ENCODE peak calls at places on chromosomes 5 and 9, in ten cellular contexts. V, P, J, M, D, E, G, U, O and Q are unnamed samples.

GRCh38 chr9:87498816-87499454 is 1.3 kb downstream of the DAPK1 start:
- DNase-seq in U (no peak), M (no peak), D (no peak), J (no peak), G (no peak), V (no peak), E (no peak), O (no peak), P (no peak), Q (no peak)

GRCh38 chr9:110738982-110739381 is 70.4 kb downstream of the MUSK start:
- DNase-seq in E (no peak), V (no peak), M (no peak), O (no peak), J (no peak), P (no peak), G (no peak), U (no peak), D (no peak), Q (no peak)

GRCh38 chr5:73312146-73312871 is 136.3 kb downstream of the FOXD1 start:
- DNase-seq in J (no peak), G (peak; percentile 88), U (peak; percentile 81), V (peak; percentile 97), O (no peak), D (no peak), P (peak; percentile 94), E (peak; percentile 25), M (no peak), Q (peak; percentile 78)

GRCh38 chr9:110502842-110503241 is 76.7 kb downstream of the SVEP1 start:
- DNase-seq in M (no peak), J (no peak), P (peak; percentile 4), G (no peak), O (no peak), U (no peak), D (no peak), V (no peak), E (no peak), Q (no peak)

GRCh38 chr5:39547548-39548154 is 122.9 kb upstream of the DAB2 start:
- DNase-seq in M (no peak), J (no peak), V (no peak), P (peak; percentile 89), O (no peak), U (peak; percentile 85), E (peak; percentile 56), D (no peak), G (peak; percentile 29), Q (peak; percentile 76)

GRCh38 chr5:125891326-125891725 is 531.9 kb upstream of the GRAMD2B start:
- DNase-seq in O (no peak), P (no peak), U (no peak), G (no peak), E (no peak), J (no peak), D (no peak), V (no peak), M (no peak), Q (no peak)

GRCh38 chr5:1008451-1009358 is at the start of gene NKD2:
- DNase-seq in V (no peak), M (peak; percentile 77), D (peak; percentile 76), G (no peak), O (peak; percentile 53), J (peak; percentile 70), U (no peak), P (peak; percentile 29), E (peak; percentile 29), Q (no peak)

GRCh38 chr5:132457371-132458225 is 33.0 kb downstream of the IRF1 start:
- DNase-seq in V (no peak), J (peak; percentile 74), D (no peak), M (peak; percentile 90), O (peak; percentile 31), E (no peak), U (peak; percentile 88), P (peak; percentile 82), G (peak; percentile 83), Q (peak; percentile 97)

GRCh38 chr9:121171236-121171635 is 30.4 kb downstream of the RAB14 start:
- DNase-seq in U (no peak), D (no peak), E (no peak), P (no peak), J (no peak), O (no peak), M (no peak), G (no peak), V (no peak), Q (no peak)

GRCh38 chr5:101580591-101580990 is 677.5 kb upstream of the ST8SIA4 start:
- DNase-seq in P (no peak), M (no peak), E (no peak), D (no peak), J (no peak), U (no peak), G (no peak), V (no peak), O (no peak), Q (no peak)

GRCh38 chr5:168162464-168162863 is 129.0 kb upstream of the WWC1 start:
- DNase-seq in U (no peak), O (no peak), D (peak; percentile 47), P (peak; percentile 62), G (no peak), J (no peak), V (no peak), E (no peak), M (no peak), Q (no peak)

GRCh38 chr5:10825897-10826644 is 65.0 kb upstream of the DAP start:
- DNase-seq in G (no peak), V (no peak), D (no peak), J (no peak), U (no peak), M (no peak), E (no peak), O (no peak), P (no peak), Q (no peak)
- TF ChIP-seq CTCF in G (no peak), V (no peak), D (no peak), J (peak; percentile 7), U (no peak), M (no peak), E (no peak), O (no peak), P (no peak), Q (no peak)

DNA sequence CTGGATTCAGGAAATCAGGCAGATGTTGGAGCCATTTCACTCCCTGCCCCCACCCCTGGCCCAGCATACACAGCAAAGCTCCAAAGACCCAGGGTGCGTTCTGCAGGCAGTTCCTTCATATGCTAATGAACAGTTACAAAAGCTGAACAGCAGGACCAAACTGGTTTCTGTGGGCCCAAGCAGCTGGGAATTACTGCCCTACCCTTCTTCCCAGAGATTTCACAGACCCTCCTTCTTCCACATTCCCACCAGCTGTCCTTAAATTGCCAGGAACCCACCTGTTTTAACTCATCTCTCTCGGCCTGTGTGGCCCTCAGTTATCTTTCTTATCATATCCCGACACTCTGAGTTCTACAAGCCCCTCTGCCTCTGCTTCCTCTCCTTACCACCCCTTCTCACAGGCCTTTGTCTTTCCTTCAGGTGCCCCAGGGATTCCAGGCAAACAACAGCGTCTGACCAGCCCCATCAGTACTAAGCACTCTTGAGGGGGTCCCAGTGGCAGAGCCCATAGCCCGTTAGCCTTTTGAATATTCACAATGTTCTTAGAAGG is 10.6 kb upstream of the F2RL1 start:
- DNase-seq in D (no peak), M (peak; percentile 30), O (no peak), P (no peak), J (no peak), V (no peak), U (no peak), G (no peak), E (no peak), Q (peak; percentile 54)
- H3K4me3 ChIP-seq in D (no peak overlapping the region), M (no peak overlapping the region), O (no peak overlapping the region), P (no peak overlapping the region), J (no peak overlapping the region), V (no peak overlapping the region), U (no peak overlapping the region), G (no peak overlapping the region), E (no peak overlapping the region), Q (no peak overlapping the region)

GRCh38 chr5:58411372-58411771 is 48.5 kb downstream of the PLK2 start:
- DNase-seq in D (no peak), V (no peak), G (no peak), E (peak; percentile 28), P (no peak), O (no peak), J (no peak), U (no peak), M (no peak), Q (no peak)

GRCh38 chr5:58407042-58407709 is 52.7 kb downstream of the PLK2 start:
- DNase-seq in P (peak; percentile 38), E (peak; percentile 75), J (no peak), V (peak; percentile 51), D (no peak), O (no peak), G (peak; percentile 35), U (peak; percentile 82), M (no peak), Q (peak; percentile 20)

GRCh38 chr5:58412932-58413331 is 47.0 kb downstream of the PLK2 start:
- DNase-seq in V (no peak), P (no peak), O (no peak), G (no peak), D (no peak), E (no peak), U (no peak), J (no peak), M (no peak), Q (no peak)

GRCh38 chr5:58412081-58412480 is 47.8 kb downstream of the PLK2 start:
- DNase-seq in P (no peak), V (no peak), J (no peak), D (no peak), U (no peak), M (no peak), E (no peak), G (no peak), O (no peak), Q (no peak)

DNA sequence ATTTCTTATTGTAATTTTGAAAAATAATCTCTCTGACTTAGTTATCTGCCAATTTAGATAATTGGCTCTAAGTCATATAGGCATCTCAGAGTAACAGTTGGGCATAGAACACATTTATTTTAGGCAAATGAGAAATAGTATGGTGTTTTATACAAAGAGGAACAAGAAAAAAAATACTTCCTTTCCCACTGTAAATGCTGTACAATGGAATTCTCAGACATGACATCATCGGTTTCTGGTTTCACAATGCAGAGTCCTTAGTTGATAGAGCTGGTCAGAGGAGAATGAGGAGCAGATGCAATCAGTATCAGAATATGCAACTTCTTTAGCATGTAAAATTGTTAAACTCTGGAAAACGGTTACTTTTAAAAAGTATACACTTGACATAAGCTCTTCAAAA is 49.4 kb downstream of the PLK2 start:
- DNase-seq in M (no peak), J (no peak), D (no peak), U (peak; percentile 89), G (peak; percentile 47), E (peak; percentile 75), V (peak; percentile 60), O (no peak), P (peak; percentile 79), Q (peak; percentile 61)
- TF ChIP-seq CTCF in M (no peak), J (no peak), D (no peak), U (no peak), G (no peak), E (no peak), V (no peak), O (no peak), P (no peak), Q (no peak)

DNA sequence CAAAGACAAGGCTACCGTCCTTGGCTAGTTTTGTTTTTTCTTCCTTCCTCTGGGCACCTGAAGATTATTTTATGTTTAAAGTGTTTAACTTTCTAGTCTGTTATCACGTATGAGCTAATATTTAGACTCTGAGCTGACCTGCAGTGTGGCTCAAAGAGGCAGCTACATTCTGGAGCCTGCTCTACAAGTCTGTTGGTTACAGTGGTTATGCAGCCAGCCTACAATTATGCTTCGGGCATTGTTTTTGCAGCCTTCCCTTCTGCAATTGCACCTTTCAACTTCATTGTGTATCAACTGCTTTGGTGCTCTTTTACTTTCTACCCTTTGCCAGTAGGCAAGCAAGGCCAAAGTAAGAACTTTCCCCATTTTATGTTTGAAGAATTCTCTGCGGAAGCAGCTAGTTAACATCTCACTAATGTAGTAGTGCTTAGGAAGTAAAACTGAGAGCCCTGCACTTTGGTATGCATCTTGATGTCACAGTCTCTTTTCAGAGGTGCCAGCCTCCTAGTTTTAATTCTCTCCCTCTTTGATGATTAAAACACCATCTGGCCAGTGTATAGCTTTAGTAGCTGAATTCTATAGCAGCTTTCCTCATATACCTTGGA is 322.1 kb downstream of the FAM170A start:
- DNase-seq in J (no peak), P (no peak), U (no peak), V (no peak), G (no peak), O (no peak), M (no peak), D (no peak), E (no peak), Q (no peak)
- H3K4me3 ChIP-seq in J (no peak overlapping the region), P (no peak overlapping the region), U (no peak overlapping the region), V (no peak overlapping the region), G (no peak overlapping the region), O (no peak overlapping the region), M (no peak overlapping the region), D (no peak overlapping the region), E (no peak overlapping the region), Q (no peak overlapping the region)